ENCODE peak calls at places on chromosomes 13 and 19, in four cellular contexts. D, Z, C and Y are unnamed samples.

GRCh38 chr19:4575267-4575793 is 15.8 kb upstream of the SEMA6B start:
- DNase-seq in D (peak; percentile 58), Z (no peak), C (peak; percentile 68), Y (peak; percentile 88)

GRCh38 chr13:99589575-99589974 is 88.3 kb downstream of the TM9SF2 start:
- DNase-seq in Z (no peak), D (no peak), C (no peak), Y (no peak)

GRCh38 chr19:38988632-38989031 is 13.1 kb upstream of the FBXO17 start:
- DNase-seq in D (no peak), Z (no peak), C (no peak), Y (no peak)

GRCh38 chr19:15251749-15252397 is 19.6 kb upstream of the EPHX3 start:
- DNase-seq in C (peak; percentile 86), Z (no peak), D (peak; percentile 89), Y (peak; percentile 90)

GRCh38 chr13:26983533-26984315 is 187.9 kb downstream of the USP12 start:
- DNase-seq in D (no peak), Z (no peak), C (no peak), Y (no peak)

GRCh38 chr19:5515737-5516136 is 52.0 kb downstream of the TINCR start:
- DNase-seq in D (no peak), Z (no peak), C (no peak), Y (no peak)

GRCh38 chr13:101111894-101112293 is 304.4 kb downstream of the NALCN start:
- DNase-seq in C (no peak), Z (no peak), D (no peak), Y (no peak)

GRCh38 chr19:20238025-20238623 is 71.1 kb downstream of the ZNF486 start:
- DNase-seq in C (peak; percentile 91), Z (peak; percentile 89), D (peak; percentile 89), Y (peak; percentile 31)

GRCh38 chr13:100269837-100270236 is 180.9 kb downstream of the PCCA start:
- DNase-seq in C (peak; percentile 74), D (peak; percentile 79), Z (no peak), Y (peak; percentile 16)

GRCh38 chr19:51015691-51016267 is 3.7 kb downstream of the KLK10 start:
- DNase-seq in Z (no peak), D (no peak), C (no peak), Y (no peak)

GRCh38 chr19:30896551-30896950 is 452.7 kb downstream of the TSHZ3 start:
- DNase-seq in C (no peak), Z (no peak), D (no peak), Y (no peak)

GRCh38 chr13:110617326-110618072 is 2.2 kb downstream of the NAXD start:
- DNase-seq in C (no peak), Z (peak; percentile 69), D (peak; percentile 81), Y (no peak)

GRCh38 chr13:87234981-87235380 is 436.2 kb upstream of the SLITRK5 start:
- DNase-seq in C (no peak), Z (no peak), D (no peak), Y (no peak)

GRCh38 chr19:23101241-23101640 is 15.6 kb upstream of the ZNF730 start:
- DNase-seq in D (no peak), C (no peak), Z (no peak), Y (no peak)
- TF ChIP-seq CTCF in D (no peak), C (no peak), Z (no peak), Y (no peak)

GRCh38 chr19:28793391-28794168 is 419.4 kb downstream of the UQCRFS1 start:
- DNase-seq in D (no peak), C (peak; percentile 16), Z (no peak), Y (no peak)

DNA sequence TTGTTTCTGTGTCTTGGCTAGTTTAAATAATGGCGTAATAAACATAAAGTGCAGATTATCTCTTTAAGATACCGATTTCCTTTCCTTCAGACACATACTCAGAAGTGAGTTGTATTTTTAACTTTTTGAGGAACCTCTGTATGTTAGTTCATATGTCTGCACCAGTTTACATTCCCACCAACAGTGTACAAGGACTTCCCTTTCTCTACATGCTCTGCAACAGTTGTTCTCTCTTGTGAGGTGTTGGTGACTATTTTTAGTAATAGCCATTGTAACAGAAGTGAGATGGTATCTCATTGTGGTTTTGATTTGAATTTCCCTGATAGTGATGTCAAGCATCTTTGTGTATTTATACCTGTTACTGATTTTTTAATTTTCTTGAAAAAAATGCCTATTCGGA is 418.6 kb downstream of the UQCRFS1 start:
- DNase-seq in D (no peak), C (no peak), Z (no peak), Y (no peak)
- H3K4me3 ChIP-seq in D (no peak overlapping the region), C (peak overlapping the region; percentile 70), Z (no peak overlapping the region), Y (no peak overlapping the region)

GRCh38 chr19:54096642-54097106 is 3.9 kb downstream of the OSCAR start:
- DNase-seq in Z (no peak), D (no peak), C (no peak), Y (no peak)
- TF ChIP-seq CTCF in Z (no peak), D (no peak), C (no peak), Y (peak; percentile 55)

DNA sequence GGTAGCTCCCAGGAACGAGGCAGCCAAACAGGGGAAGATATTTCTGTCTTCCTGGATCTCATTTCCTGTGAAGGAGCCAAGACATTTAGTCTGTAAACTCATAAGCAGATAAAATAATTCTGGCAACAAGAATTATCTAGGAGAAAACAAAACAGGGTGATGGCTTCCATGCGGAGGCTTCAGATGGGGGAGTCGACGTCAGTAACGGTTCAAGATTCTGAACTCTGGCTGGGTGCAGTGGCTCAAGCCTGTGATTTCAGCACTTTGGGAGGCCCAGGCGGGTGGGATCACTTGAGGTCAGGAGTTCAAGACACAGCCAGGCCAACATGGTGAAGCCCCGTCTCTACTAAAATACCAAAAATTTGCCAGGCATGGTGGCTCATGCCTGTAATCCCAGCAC is 1.3 kb downstream of the GNA15 start:
- DNase-seq in C (no peak), D (peak; percentile 70), Z (no peak), Y (no peak)
- H3K4me3 ChIP-seq in C (peak overlapping the region; percentile 47), D (no peak overlapping the region), Z (no peak overlapping the region), Y (no peak overlapping the region)

GRCh38 chr19:17075860-17076538 is 422 bp downstream of the MYO9B start:
- DNase-seq in C (peak; percentile 36), D (no peak), Z (peak; percentile 55), Y (no peak)
- TF ChIP-seq CTCF in C (no peak), D (no peak), Z (no peak), Y (no peak)

GRCh38 chr13:40386586-40386985 is 279.9 kb downstream of the FOXO1 start:
- DNase-seq in C (no peak), D (no peak), Z (no peak), Y (no peak)

GRCh38 chr13:40388617-40389016 is 277.8 kb downstream of the FOXO1 start:
- DNase-seq in D (no peak), Z (no peak), C (no peak), Y (no peak)

GRCh38 chr13:40387775-40388174 is 278.7 kb downstream of the FOXO1 start:
- DNase-seq in Z (no peak), D (no peak), C (no peak), Y (no peak)

GRCh38 chr13:40390290-40391008 is 276.0 kb downstream of the FOXO1 start:
- DNase-seq in C (no peak), D (no peak), Z (no peak), Y (no peak)

DNA sequence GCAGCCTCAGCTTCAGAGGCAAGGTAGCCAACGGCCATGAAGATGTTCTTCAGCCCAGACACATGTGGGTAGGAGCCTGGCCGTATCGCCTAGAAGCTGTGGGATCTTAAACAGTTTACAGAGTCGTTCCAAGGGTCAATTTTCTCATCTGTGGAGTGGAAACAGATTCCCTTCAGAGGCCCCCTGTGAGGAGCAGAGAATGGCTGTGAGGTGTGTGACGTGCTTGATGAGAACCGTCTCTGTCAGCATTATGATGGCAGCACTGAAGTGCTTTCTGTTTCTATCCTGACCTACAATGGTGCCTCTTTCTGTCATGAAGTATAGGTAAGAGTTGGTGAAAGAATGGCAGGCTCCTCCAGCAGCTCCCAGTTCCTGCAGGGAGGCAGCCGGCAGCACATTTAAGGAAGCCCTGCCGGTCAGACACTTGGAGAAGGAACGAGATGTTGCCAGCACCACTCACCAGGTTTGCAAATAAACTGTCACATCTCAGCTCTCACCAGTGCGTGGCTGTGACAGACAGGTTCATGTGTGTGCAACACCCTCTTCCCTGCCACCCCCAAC is 277.3 kb downstream of the FOXO1 start:
- DNase-seq in C (no peak), D (no peak), Z (no peak), Y (no peak)
- H3K4me3 ChIP-seq in C (no peak overlapping the region), D (no peak overlapping the region), Z (no peak overlapping the region), Y (no peak overlapping the region)

GRCh38 chr13:76886005-76886291 is 257 bp downstream of the KCTD12 start:
- DNase-seq in Z (no peak), C (no peak), D (no peak), Y (no peak)

GRCh38 chr13:76884571-76885202 is 1.5 kb downstream of the KCTD12 start:
- DNase-seq in Z (no peak), D (peak; percentile 38), C (no peak), Y (no peak)

GRCh38 chr13:76884167-76884566 is 2.0 kb downstream of the KCTD12 start:
- DNase-seq in D (peak; percentile 43), C (peak; percentile 27), Z (no peak), Y (no peak)

GRCh38 chr13:76886292-76887061 is at the start of gene KCTD12:
- DNase-seq in Z (peak; percentile 86), D (peak; percentile 87), C (peak; percentile 93), Y (no peak)

GRCh38 chr13:76885203-76886004 is 801 bp downstream of the KCTD12 start:
- DNase-seq in C (peak; percentile 81), Z (peak; percentile 66), D (peak; percentile 81), Y (no peak)
- TF ChIP-seq CTCF in C (peak; percentile 59), Z (no peak), D (peak; percentile 43), Y (no peak)

GRCh38 chr19:1259873-1260748 is 9.0 kb upstream of the CIRBP start:
- DNase-seq in D (peak; percentile 73), C (no peak), Z (peak; percentile 64), Y (no peak)

GRCh38 chr19:1262687-1263123 is 6.4 kb upstream of the CIRBP start:
- DNase-seq in D (peak; percentile 61), Z (no peak), C (no peak), Y (no peak)

GRCh38 chr19:1261863-1262686 is 7.1 kb upstream of the CIRBP start:
- DNase-seq in C (peak; percentile 64), Z (peak; percentile 95), D (peak; percentile 79), Y (no peak)

GRCh38 chr19:1260749-1261511 is 8.2 kb upstream of the CIRBP start:
- DNase-seq in D (peak; percentile 98), C (peak; percentile 97), Z (peak; percentile 94), Y (no peak)

GRCh38 chr19:1261512-1261862 is 7.6 kb upstream of the CIRBP start:
- DNase-seq in Z (no peak), D (peak; percentile 68), C (no peak), Y (no peak)
- H3K4me3 ChIP-seq in Z (peak overlapping the region; percentile 73), D (peak overlapping the region; percentile 52), C (peak overlapping the region; percentile 75), Y (peak overlapping the region; percentile 69)

DNA sequence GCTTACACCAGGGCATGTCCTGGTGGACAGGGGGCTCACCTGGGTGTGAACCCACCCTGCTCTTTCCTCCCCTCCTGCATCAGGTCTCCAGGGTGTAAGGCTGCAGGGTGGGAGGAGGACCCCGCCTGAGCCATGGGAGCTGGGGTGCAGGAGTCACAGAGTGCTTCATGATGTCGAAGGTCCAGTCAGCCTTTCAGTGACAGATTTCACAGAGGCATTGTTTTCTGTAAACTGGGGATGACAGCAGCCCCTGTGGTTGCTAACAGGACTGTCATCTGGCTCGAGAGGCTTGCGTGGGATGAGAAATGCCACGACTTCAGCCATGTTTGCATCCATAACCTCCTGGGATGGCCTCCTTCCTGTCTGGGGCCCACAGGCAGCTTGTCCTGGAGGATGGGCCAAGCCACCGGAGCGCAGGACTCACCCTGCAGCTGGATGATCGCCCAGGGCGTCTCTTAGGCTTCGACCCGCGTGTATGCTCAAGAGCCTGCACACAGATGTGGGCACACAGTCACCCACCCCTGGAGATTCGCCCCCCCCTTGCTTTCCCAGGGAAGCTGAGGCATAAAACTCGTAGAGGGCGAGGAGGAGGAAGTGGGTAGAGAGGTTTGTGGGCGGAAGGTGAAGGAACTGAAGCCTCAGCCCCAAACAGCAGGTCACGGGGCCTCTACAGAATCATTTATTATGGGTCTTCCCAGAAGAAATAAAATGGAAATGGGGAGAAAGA is 4.9 kb downstream of the NANOS3 start:
- DNase-seq in Z (no peak), D (no peak), C (no peak), Y (no peak)
- TF ChIP-seq CTCF in Z (no peak), D (no peak), C (no peak), Y (no peak)